ENCODE peak calls at places on chromosomes 11 and 22, in six cellular contexts. X is NCI-H1694 treated with DMSO at 0.1 percent for 48 hours; E is GM12891; U is HT1080; C is NCI-H345; D is activated CD4-positive, alpha-beta T cell treated with anti-CD3 and anti-CD28 coated beads, Interleukin-2, amount 50 U/mL, for 4 hours. I is an unnamed sample.
A peak's percentile ranks its signal among the peaks of the same experiment; 100 is the strongest.

GRCh38 chr11:2949920-2950319 is 20.7 kb upstream of the PHLDA2 start:
- DNase-seq in X (no peak), E (no peak), U (no peak), C (no peak), D (no peak), I (no peak)

GRCh38 chr22:34897126-34897525 is 168.8 kb upstream of the ISX start:
- DNase-seq in X (no peak), E (no peak), U (no peak), C (no peak), D (no peak), I (no peak)

GRCh38 chr11:122663764-122664163 is 8.2 kb downstream of the UBASH3B start:
- DNase-seq in X (no peak), E (no peak), U (peak; percentile 53), C (peak; percentile 20), D (no peak), I (no peak)

GRCh38 chr11:60899977-60900376 is 6.4 kb downstream of the PRPF19 start:
- DNase-seq in X (no peak), E (no peak), U (no peak), C (no peak), D (no peak), I (no peak)

GRCh38 chr11:95339554-95339953 is 108.6 kb upstream of the SESN3 start:
- DNase-seq in X (no peak), E (no peak), U (no peak), C (no peak), D (no peak), I (no peak)

GRCh38 chr22:36052505-36052941 is 23.9 kb upstream of the RBFOX2 start:
- DNase-seq in X (no peak), E (no peak), U (peak; percentile 63), C (no peak), D (no peak), I (peak; percentile 11)

GRCh38 chr22:19178065-19178658 is 374 bp downstream of the SLC25A1 start:
- DNase-seq in X (no peak), E (peak; percentile 59), U (peak; percentile 26), C (peak; percentile 60), D (peak; percentile 41), I (no peak)

GRCh38 chr11:96055706-96056387 is 131.9 kb upstream of the MTMR2 start:
- DNase-seq in X (no peak), E (no peak), U (peak; percentile 87), C (peak; percentile 8), D (peak; percentile 54), I (peak; percentile 66)

GRCh38 chr22:41917906-41918791 is 3.3 kb upstream of the SHISA8 start:
- DNase-seq in X (no peak), E (no peak), U (peak; percentile 63), C (peak; percentile 23), D (no peak), I (no peak)

GRCh38 chr11:117814766-117815261 is 9.7 kb downstream of the FXYD2 start:
- DNase-seq in X (no peak), E (no peak), U (no peak), C (peak; percentile 95), D (peak; percentile 75), I (no peak)

GRCh38 chr11:102806296-102806695 is 8.3 kb upstream of the MMP1 start:
- DNase-seq in X (no peak), E (no peak), U (no peak), C (no peak), D (no peak), I (no peak)

GRCh38 chr11:65047581-65048422 is 6.8 kb downstream of the SAC3D1 start:
- DNase-seq in X (no peak), E (no peak), U (no peak), C (no peak), D (no peak), I (no peak)

GRCh38 chr11:2777871-2778629 is 78.3 kb upstream of the KCNQ1OT1 start:
- DNase-seq in X (peak; percentile 5), E (no peak), U (no peak), C (peak; percentile 52), D (no peak), I (no peak)

GRCh38 chr11:126363706-126364245 is 8.3 kb downstream of the ST3GAL4 start:
- DNase-seq in X (no peak), E (no peak), U (no peak), C (no peak), D (no peak), I (no peak)

GRCh38 chr11:74641905-74642304 is 49.5 kb downstream of the POLD3 start:
- DNase-seq in X (no peak), E (no peak), U (no peak), C (no peak), D (no peak), I (no peak)

GRCh38 chr11:69912911-69913451 is 93.8 kb upstream of the FGF3 start:
- DNase-seq in X (no peak), E (no peak), U (no peak), C (no peak), D (no peak), I (peak; percentile 26)

GRCh38 chr11:113873241-113873626 is 2.1 kb downstream of the USP28 start:
- DNase-seq in X (no peak), E (no peak), U (no peak), C (no peak), D (no peak), I (no peak)

GRCh38 chr22:47017245-47017644 is 254.8 kb downstream of the TBC1D22A start:
- DNase-seq in X (no peak), E (no peak), U (no peak), C (no peak), D (no peak), I (no peak)

GRCh38 chr11:69416123-69416475 is 65.4 kb upstream of the LINC01488 start:
- DNase-seq in X (no peak), E (no peak), U (no peak), C (no peak), D (no peak), I (no peak)